ENCODE peak calls at places on chromosomes 1 and 21, in seven cellular contexts. T is psoas muscle; O is right lobe of liver; E is CD8-positive, alpha-beta T cell; K is heart right ventricle; J is foreskin keratinocyte; A is gastrocnemius medialis. W is an unnamed sample.

GRCh38 chr21:30116474-30116873 is 50.1 kb downstream of the CLDN17 start:
- DNase-seq in T (no peak), O (no peak), E (no peak), K (no peak), J (peak; percentile 3), A (no peak), W (no peak)

GRCh38 chr1:65148548-65149390 is 766 bp downstream of the AK4 start:
- DNase-seq in T (peak; percentile 42), O (peak; percentile 63), E (peak; percentile 13), K (peak; percentile 60), J (peak; percentile 47), A (no peak), W (peak; percentile 17)

GRCh38 chr1:30399026-30399425 is 324.4 kb downstream of the MATN1 start:
- DNase-seq in T (no peak), O (no peak), E (no peak), K (no peak), J (no peak), A (no peak), W (no peak)

GRCh38 chr1:226131639-226132038 is 54.9 kb downstream of the ACBD3 start:
- DNase-seq in T (no peak), O (no peak), E (no peak), K (no peak), J (no peak), A (no peak), W (no peak)

GRCh38 chr1:232704694-232705680 is 75.1 kb upstream of the SIPA1L2 start:
- DNase-seq in T (peak; percentile 33), O (peak; percentile 60), E (no peak), K (no peak), J (peak; percentile 72), A (peak; percentile 59), W (no peak)

GRCh38 chr1:207298186-207298585 is 23.3 kb upstream of the CD55 start:
- DNase-seq in T (no peak), O (no peak), E (no peak), K (no peak), J (no peak), A (no peak), W (no peak)

GRCh38 chr21:17612023-17612564 is 607 bp downstream of the BTG3 start:
- DNase-seq in T (peak; percentile 32), O (peak; percentile 50), E (peak; percentile 22), K (peak; percentile 32), J (peak; percentile 64), A (no peak), W (peak; percentile 76)

GRCh38 chr1:233664804-233665574 is 51.1 kb downstream of the KCNK1 start:
- DNase-seq in T (no peak), O (no peak), E (no peak), K (no peak), J (no peak), A (no peak), W (no peak)

GRCh38 chr1:21590906-21591301 is 78.3 kb downstream of the RAP1GAP start:
- DNase-seq in T (no peak), O (no peak), E (no peak), K (no peak), J (no peak), A (no peak), W (no peak)

GRCh38 chr1:19597463-19598309 is 46.4 kb upstream of the NBL1 start:
- DNase-seq in T (no peak), O (no peak), E (no peak), K (no peak), J (peak; percentile 38), A (no peak), W (no peak)

GRCh38 chr1:151693057-151693651 is 23.4 kb downstream of the CELF3 start:
- DNase-seq in T (no peak), O (no peak), E (no peak), K (no peak), J (no peak), A (no peak), W (no peak)

GRCh38 chr21:45421071-45421845 is 16.3 kb downstream of the COL18A1 start:
- DNase-seq in T (peak; percentile 20), O (no peak), E (no peak), K (peak; percentile 31), J (peak; percentile 45), A (no peak), W (peak; percentile 77)

GRCh38 chr21:32562426-32562825 is 22.9 kb downstream of the TCP10L start:
- DNase-seq in T (no peak), O (no peak), E (peak; percentile 31), K (no peak), J (peak; percentile 21), A (no peak), W (no peak)

GRCh38 chr1:209820986-209821385 is 6.8 kb upstream of the UTP25 start:
- DNase-seq in T (no peak), O (no peak), E (no peak), K (no peak), J (peak; percentile 73), A (no peak), W (no peak)

GRCh38 chr1:9494936-9495758 is 44.1 kb upstream of the SLC25A33 start:
- DNase-seq in T (peak; percentile 57), O (peak; percentile 57), E (peak; percentile 65), K (peak; percentile 63), J (no peak), A (no peak), W (peak; percentile 71)

GRCh38 chr1:10541286-10541685 is 66.5 kb downstream of the PEX14 start:
- DNase-seq in T (no peak), O (no peak), E (no peak), K (no peak), J (no peak), A (no peak), W (no peak)

GRCh38 chr1:196209983-196210382 is 398.3 kb downstream of the KCNT2 start:
- DNase-seq in T (no peak), O (no peak), E (no peak), K (no peak), J (no peak), A (no peak), W (no peak)

GRCh38 chr1:24857528-24858133 is 72.4 kb downstream of the RUNX3 start:
- DNase-seq in T (no peak), O (no peak), E (no peak), K (no peak), J (no peak), A (no peak), W (no peak)

GRCh38 chr1:150420560-150421265 is 56.8 kb downstream of the RPRD2 start:
- DNase-seq in T (no peak), O (no peak), E (no peak), K (no peak), J (no peak), A (no peak), W (no peak)

GRCh38 chr1:25523512-25523911 is 19.9 kb upstream of the LDLRAP1 start:
- DNase-seq in T (no peak), O (no peak), E (no peak), K (no peak), J (no peak), A (no peak), W (no peak)

GRCh38 chr1:52602328-52603300 is at the start of gene GPX7:
- DNase-seq in T (peak; percentile 47), O (peak; percentile 52), E (peak; percentile 63), K (peak; percentile 49), J (no peak), A (no peak), W (peak; percentile 79)

GRCh38 chr1:234782821-234783220 is 172.8 kb upstream of the IRF2BP2 start:
- DNase-seq in T (no peak), O (peak; percentile 29), E (no peak), K (no peak), J (no peak), A (no peak), W (no peak)
- TF ChIP-seq CTCF in T (no peak), O (no peak), E (no peak), K (no peak), J (no peak), A (no peak), W (no peak)

DNA sequence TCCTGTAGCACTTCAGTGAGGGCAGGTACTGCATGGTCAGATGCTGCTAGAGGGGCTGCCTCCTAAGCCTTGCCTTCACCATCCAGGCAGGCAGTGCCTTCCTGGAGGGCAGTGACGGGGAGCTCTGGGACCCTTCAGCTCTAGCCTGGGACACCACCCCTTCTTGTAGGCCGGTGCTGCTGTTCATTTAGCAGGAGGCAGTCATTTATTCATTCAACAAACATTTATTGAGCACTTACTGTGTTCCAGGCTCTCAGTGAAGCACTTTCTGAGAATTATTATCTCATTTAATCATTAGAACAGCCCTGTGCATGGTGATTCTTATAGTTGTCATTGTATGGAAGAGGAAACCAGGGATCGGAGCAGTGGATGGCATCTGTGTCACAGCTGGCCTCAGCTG is 28.5 kb downstream of the ARHGEF10L start:
- DNase-seq in T (no peak), O (no peak), E (no peak), K (no peak), J (no peak), A (no peak), W (no peak)
- H3K27ac ChIP-seq in T (peak overlapping the region; percentile 71), O (no peak overlapping the region), E (no peak overlapping the region), K (peak overlapping the region; percentile 93), J (no peak overlapping the region), A (peak overlapping the region; percentile 91), W (no peak overlapping the region)

DNA sequence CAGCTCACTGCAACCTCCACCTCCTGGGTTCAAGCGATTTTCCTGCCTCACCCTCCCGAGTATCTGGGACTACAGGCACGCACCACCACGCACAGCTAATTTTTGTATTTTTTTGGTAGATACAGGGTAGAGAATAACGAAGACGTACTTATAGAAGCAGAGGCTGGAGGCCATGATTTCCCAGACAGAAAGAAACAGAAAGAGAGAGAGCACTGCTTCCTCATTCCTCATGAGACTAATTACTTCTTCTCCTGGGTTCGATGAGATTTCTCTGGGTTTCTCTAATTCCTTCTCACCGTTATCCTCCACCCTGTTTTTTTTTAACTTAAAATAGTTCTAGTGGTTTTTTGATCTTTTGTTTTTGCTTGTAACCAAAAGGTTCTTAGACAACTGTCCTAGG is 23.4 kb upstream of the PTP4A2 start:
- DNase-seq in T (no peak), O (no peak), E (no peak), K (no peak), J (no peak), A (no peak), W (no peak)
- H3K4me1 ChIP-seq in T (peaks cover 18% of the 10 kb centered on the region), O (peaks cover 8% of the 10 kb centered on the region), E (peaks cover 27% of the 10 kb centered on the region), K (peaks cover 14% of the 10 kb centered on the region), J (peaks cover 4% of the 10 kb centered on the region), A (peaks cover 9% of the 10 kb centered on the region), W (peaks cover 4% of the 10 kb centered on the region)

GRCh38 chr1:184974086-184974836 is at the start of gene NIBAN1:
- DNase-seq in T (peak; percentile 67), O (peak; percentile 53), E (peak; percentile 65), K (peak; percentile 73), J (peak; percentile 53), A (peak; percentile 26), W (peak; percentile 86)
- TF ChIP-seq CTCF in T (no peak), O (no peak), E (no peak), K (no peak), J (no peak), A (no peak), W (no peak)

DNA sequence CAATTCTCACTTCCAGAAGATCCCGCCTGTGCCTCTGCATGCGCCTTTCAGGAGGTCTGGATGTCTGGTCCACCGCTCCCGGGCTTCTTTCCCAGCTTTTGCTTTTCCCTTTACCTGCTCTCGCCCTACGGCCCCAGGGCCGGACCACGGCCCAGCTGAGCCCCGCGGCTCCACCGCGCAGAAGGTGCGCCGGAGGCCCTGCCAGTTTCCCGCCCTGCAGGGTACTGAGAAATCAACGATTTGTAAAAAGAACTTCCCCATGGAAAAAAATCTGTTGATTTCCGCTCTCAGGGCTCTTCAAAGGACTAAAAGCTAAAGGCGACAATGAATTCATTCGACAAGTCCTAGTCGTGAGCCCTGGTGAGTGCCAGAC is 7.0 kb upstream of the RNU1-2 start:
- DNase-seq in T (no peak), O (no peak), E (no peak), K (no peak), J (no peak), A (no peak), W (no peak)
- H3K27ac ChIP-seq in T (peak overlapping the region; percentile 83), O (peak overlapping the region; percentile 85), E (peak overlapping the region; percentile 53), K (peak overlapping the region; percentile 97), J (peak overlapping the region; percentile 65), A (peak overlapping the region; percentile 78), W (peak overlapping the region; percentile 89)

W was measured in pancreas.